ENCODE peak calls at places on chromosomes 6 and 20, in six cellular contexts. P, X, K, W, B and T are unnamed samples.

GRCh38 chr6:4459032-4459431 is 317.2 kb upstream of the CDYL start:
- DNase-seq in K (peak), X (peak), B (no peak), P (peak), W (peak), T (peak)

GRCh38 chr20:32960222-32960518 is 44.1 kb downstream of the SUN5 start:
- DNase-seq in K (no peak), X (no peak), W (no peak), B (no peak), P (no peak), T (no peak)

GRCh38 chr6:134830194-134830593 is 119.7 kb downstream of the ALDH8A1 start:
- DNase-seq in X (no peak), P (no peak), K (no peak), B (no peak), W (peak), T (no peak)

GRCh38 chr20:60330461-60330860 is 372.2 kb downstream of the CDH26 start:
- DNase-seq in W (no peak), K (no peak), X (no peak), B (no peak), P (no peak), T (no peak)

GRCh38 chr6:13005994-13006393 is 289.4 kb downstream of the PHACTR1 start:
- DNase-seq in B (no peak), K (no peak), X (no peak), W (no peak), P (no peak), T (no peak)

GRCh38 chr6:109612268-109612667 is 78.7 kb downstream of the AK9 start:
- DNase-seq in B (no peak), W (no peak), X (peak), K (no peak), P (no peak), T (no peak)

GRCh38 chr6:137911675-137912158 is 44.7 kb downstream of the TNFAIP3 start:
- DNase-seq in K (no peak), W (no peak), P (no peak), B (no peak), X (peak), T (no peak)

GRCh38 chr20:41314386-41314785 is 3.1 kb downstream of the ZHX3 start:
- DNase-seq in K (peak), P (no peak), W (peak), B (no peak), X (no peak), T (no peak)

GRCh38 chr6:110140650-110141049 is 38.8 kb downstream of the WASF1 start:
- DNase-seq in W (peak), K (peak), X (peak), P (no peak), B (no peak), T (peak)

GRCh38 chr20:10919549-10920140 is 245.8 kb upstream of the JAG1 start:
- DNase-seq in B (no peak), W (peak), X (no peak), K (peak), P (no peak), T (no peak)

GRCh38 chr6:33746036-33746600 is 587 bp downstream of the IP6K3 start:
- DNase-seq in P (no peak), W (peak), B (no peak), X (peak), K (no peak), T (no peak)

GRCh38 chr20:12166053-12166717 is 248.5 kb downstream of the BTBD3 start:
- DNase-seq in W (peak), B (peak), P (no peak), X (peak), K (peak), T (no peak)

GRCh38 chr6:70135219-70135769 is 167.6 kb downstream of the COL9A1 start:
- DNase-seq in X (no peak), P (no peak), B (no peak), W (no peak), K (no peak), T (no peak)

GRCh38 chr6:131107166-131107565 is 28.1 kb upstream of the AKAP7 start:
- DNase-seq in X (no peak), B (no peak), P (peak), W (peak), K (peak), T (peak)

GRCh38 chr6:157561037-157561790 is 180.2 kb downstream of the ZDHHC14 start:
- DNase-seq in K (no peak), B (no peak), P (no peak), X (no peak), W (no peak), T (no peak)

GRCh38 chr6:80203283-80203682 is 96.8 kb downstream of the BCKDHB start:
- DNase-seq in W (no peak), P (no peak), X (no peak), B (no peak), K (no peak), T (no peak)

GRCh38 chr20:52031574-52032303 is 159.8 kb downstream of the ZFP64 start:
- DNase-seq in P (peak), B (peak), W (peak), X (peak), K (peak), T (peak)

GRCh38 chr6:66291905-66292304 is 584.9 kb upstream of the EYS start:
- DNase-seq in X (no peak), W (no peak), B (no peak), K (no peak), P (no peak), T (no peak)

GRCh38 chr20:43767686-43768474 is 41.1 kb upstream of the GTSF1L start:
- DNase-seq in B (no peak), P (no peak), X (no peak), W (peak), K (peak), T (no peak)

GRCh38 chr6:31927242-31927867 is at the start of gene C2:
- DNase-seq in X (no peak), W (no peak), B (no peak), K (no peak), P (peak), T (no peak)

GRCh38 chr6:41182069-41183034 is 18.6 kb downstream of the TREML2 start:
- DNase-seq in K (peak), P (peak), W (peak), B (peak), X (peak), T (peak)

GRCh38 chr20:34439168-34439567 is 76.1 kb downstream of the ITCH start:
- DNase-seq in B (no peak), P (no peak), X (no peak), K (no peak), W (no peak), T (no peak)

GRCh38 chr20:47620808-47621805 is 119.4 kb downstream of the NCOA3 start:
- DNase-seq in P (peak), K (peak), X (peak), B (no peak), W (peak), T (no peak)

GRCh38 chr6:160134779-160135547 is 13.3 kb downstream of the SLC22A1 start:
- DNase-seq in B (no peak), P (peak), K (no peak), W (no peak), X (no peak), T (no peak)

GRCh38 chr6:53168516-53169257 is 20.0 kb upstream of the GCM1 start:
- DNase-seq in W (peak), P (no peak), B (no peak), X (no peak), K (peak), T (no peak)

GRCh38 chr20:48230251-48230650 is 445.0 kb upstream of the SULF2 start:
- DNase-seq in X (peak), W (no peak), B (no peak), P (no peak), K (no peak), T (no peak)

DNA sequence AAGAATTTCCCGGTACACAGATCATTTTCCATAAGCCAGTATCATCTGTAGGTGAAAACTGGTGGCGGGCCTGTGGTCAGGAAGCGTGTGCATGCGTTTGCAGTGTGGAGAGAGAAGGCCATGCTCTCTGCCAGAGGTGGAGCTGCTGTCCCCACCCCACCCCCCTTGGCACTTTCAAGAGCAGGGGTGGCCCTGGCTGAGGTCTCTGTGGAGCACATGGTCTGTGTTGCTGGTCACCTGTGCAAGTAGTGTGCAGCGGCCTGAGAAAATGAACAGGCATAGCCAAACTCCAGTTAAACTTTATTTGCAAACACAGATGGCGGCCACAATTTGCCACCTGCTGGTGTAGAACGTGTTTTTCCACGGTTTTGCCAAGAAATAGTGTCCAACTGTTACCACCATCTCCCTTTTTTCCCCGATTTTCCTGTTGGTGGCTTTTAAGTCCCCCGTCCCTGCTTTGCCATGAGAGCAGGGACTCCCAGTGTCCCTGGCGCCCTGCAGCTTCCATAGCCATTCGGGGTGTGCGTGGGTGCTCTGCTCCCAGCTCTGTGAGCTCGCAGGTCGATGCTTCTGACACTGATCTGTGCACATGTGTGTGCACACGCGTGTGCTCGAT is 2.5 kb downstream of the ADRM1 start:
- DNase-seq in K (peak), B (no peak), P (peak), X (no peak), W (no peak), T (peak)
- H3K4me3 ChIP-seq in K (peak), B (no peak), P (peak), X (peak), W (no peak), T (peak)

GRCh38 chr6:152635949-152636674 is 1.1 kb downstream of the SYNE1 start:
- DNase-seq in X (peak), P (no peak), B (peak), K (peak), W (peak), T (no peak)

GRCh38 chr6:152637422-152638047 is 373 bp upstream of the SYNE1 start:
- DNase-seq in W (peak), K (peak), P (no peak), X (no peak), B (no peak), T (no peak)

GRCh38 chr6:152636675-152637421 is at the start of gene SYNE1:
- DNase-seq in X (peak), K (peak), W (peak), P (no peak), B (no peak), T (peak)

GRCh38 chr6:152632383-152632782 is 4.8 kb downstream of the SYNE1 start:
- DNase-seq in P (no peak), B (no peak), W (no peak), X (no peak), K (no peak), T (no peak)

DNA sequence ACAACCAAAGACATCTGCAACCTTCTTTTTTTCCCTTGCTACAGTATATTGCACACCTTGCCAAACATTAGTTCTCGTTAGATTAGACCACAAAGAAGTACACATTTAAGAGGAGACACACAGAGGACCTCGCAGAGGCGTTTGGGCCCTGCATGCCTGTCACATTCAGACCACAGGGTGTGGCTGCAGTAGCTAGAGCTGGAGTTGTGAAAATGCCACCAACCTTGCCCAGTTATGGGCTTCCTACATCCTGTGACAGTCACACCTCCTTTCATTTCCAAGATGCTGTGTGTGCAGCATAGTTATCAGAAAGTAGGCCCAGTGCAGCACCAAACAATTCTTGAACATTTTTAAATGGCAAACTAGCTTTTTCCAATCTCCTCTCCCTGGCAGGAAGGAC is 2.4 kb downstream of the SYNE1 start:
- DNase-seq in P (no peak), B (no peak), W (no peak), K (no peak), X (no peak), T (no peak)
- H3K4me3 ChIP-seq in P (no peak), B (no peak), W (no peak), K (no peak), X (no peak), T (no peak)

GRCh38 chr6:44221961-44222335 is 1.4 kb upstream of the SLC29A1 start:
- DNase-seq in X (no peak), P (no peak), W (no peak), B (no peak), K (no peak), T (no peak)
- H3K4me3 ChIP-seq in X (no peak), P (no peak), W (no peak), B (no peak), K (no peak), T (no peak)

DNA sequence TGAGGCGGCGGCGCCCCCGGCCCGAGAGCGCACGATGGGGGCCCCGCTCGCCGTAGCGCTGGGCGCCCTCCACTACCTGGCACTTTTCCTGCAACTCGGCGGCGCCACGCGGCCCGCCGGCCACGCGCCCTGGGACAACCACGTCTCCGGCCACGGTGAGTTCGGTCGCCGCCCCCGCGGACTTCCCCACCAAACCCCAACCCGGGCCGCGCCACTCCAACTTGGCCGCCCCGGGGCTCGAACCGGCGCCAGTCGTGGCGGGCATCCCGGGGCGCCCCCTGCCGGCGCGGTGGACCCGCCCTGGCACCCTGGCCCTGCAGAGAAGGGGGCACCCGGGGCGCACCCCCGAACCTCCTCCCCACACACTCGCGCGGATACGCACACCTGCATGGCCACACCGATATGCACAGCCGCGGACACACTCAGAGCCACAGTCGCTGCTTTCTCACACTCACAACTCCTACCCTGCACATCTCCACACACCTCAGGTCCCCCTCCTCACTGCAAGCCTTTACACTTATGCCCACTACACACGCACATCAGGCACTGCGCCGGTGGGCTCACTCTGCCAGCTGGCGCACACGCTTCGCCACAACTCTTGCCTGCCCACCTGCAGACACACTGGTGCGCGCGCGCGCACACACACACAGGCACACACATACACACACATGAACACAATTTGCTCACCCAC is 535 bp downstream of the VSTM2L start:
- DNase-seq in W (no peak), P (no peak), B (no peak), K (no peak), X (no peak), T (peak)
- H3K4me3 ChIP-seq in W (peak), P (peak), B (peak), K (peak), X (peak), T (peak)

DNA sequence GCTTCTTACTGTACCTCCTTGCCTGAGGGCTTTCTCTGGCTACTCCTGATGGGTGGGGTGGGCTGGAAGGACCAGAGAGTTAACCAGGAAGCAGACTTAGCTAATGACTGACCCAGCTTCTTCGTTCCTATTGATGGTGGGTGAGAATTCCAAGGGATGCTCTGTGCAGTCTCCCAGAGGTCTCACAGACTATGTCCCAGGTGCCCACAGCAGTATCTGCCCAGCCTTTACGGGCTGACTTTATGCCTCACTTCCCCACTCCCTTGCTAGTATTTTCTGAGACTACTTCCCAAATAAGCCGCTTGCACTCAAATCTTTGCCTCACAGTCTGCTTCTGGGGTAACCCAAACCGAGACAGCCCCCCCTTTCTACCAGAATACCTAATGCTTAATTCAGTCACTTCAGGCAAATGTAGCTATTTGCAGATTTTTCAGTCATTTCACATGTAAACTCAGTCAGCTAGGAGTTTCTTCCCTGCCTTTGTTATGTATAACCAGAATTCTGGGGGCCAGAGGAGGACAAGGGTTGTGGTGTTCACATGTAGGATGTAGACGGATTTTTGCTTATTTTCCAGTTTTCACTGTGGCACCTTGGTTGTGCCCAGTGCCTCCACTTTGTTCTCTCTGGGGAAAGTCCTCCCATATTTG is 51.3 kb downstream of the PROKR2 start:
- DNase-seq in K (no peak), W (no peak), P (no peak), B (no peak), X (no peak), T (no peak)
- H3K4me3 ChIP-seq in K (no peak), W (no peak), P (no peak), B (no peak), X (no peak), T (no peak)